ENCODE peak calls at places on chromosome 5, in seven cellular contexts. B is esophagus squamous epithelium, V is A549, Q is right lobe of liver, A is heart left ventricle, F is ovary, M is breast epithelium. C is an unnamed sample.

GRCh38 chr5:145811834-145812625 is 23.1 kb downstream of the PRELID2 start:
- DNase-seq in B (no peak), V (no peak), Q (no peak), A (no peak), F (no peak), M (no peak), C (no peak)

GRCh38 chr5:9533096-9533495 is 12.8 kb downstream of the SEMA5A start:
- DNase-seq in B (no peak), V (no peak), Q (no peak), A (no peak), F (no peak), M (no peak), C (no peak)

GRCh38 chr5:14510880-14511279 is 70.7 kb upstream of the OTULINL start:
- DNase-seq in B (no peak), V (no peak), Q (no peak), A (no peak), F (no peak), M (no peak), C (no peak)

GRCh38 chr5:31638286-31638685 is 645 bp upstream of the PDZD2 start:
- DNase-seq in B (no peak), V (no peak), Q (peak; percentile 51), A (peak; percentile 68), F (peak; percentile 67), M (no peak), C (no peak)

GRCh38 chr5:39906146-39906545 is 481.4 kb upstream of the DAB2 start:
- DNase-seq in B (no peak), V (no peak), Q (no peak), A (no peak), F (no peak), M (no peak), C (no peak)

GRCh38 chr5:2666081-2666480 is 85.4 kb downstream of the IRX2 start:
- DNase-seq in B (no peak), V (no peak), Q (no peak), A (no peak), F (no peak), M (no peak), C (no peak)

GRCh38 chr5:14305045-14305444 is 161.9 kb downstream of the TRIO start:
- DNase-seq in B (no peak), V (no peak), Q (no peak), A (no peak), F (no peak), M (no peak), C (no peak)

GRCh38 chr5:179623906-179624741 is 653 bp upstream of the HNRNPH1 start:
- DNase-seq in B (no peak), V (no peak), Q (peak; percentile 60), A (peak; percentile 64), F (no peak), M (peak; percentile 36), C (peak; percentile 31)

GRCh38 chr5:145521066-145521465 is 314.1 kb downstream of the PRELID2 start:
- DNase-seq in B (no peak), V (no peak), Q (no peak), A (no peak), F (no peak), M (peak; percentile 18), C (no peak)

GRCh38 chr5:142433526-142434321 is 108.9 kb upstream of the SPRY4 start:
- DNase-seq in B (no peak), V (no peak), Q (no peak), A (no peak), F (no peak), M (no peak), C (no peak)

GRCh38 chr5:169301386-169301930 is 519 bp upstream of the SLIT3 start:
- DNase-seq in B (no peak), V (no peak), Q (no peak), A (no peak), F (peak; percentile 21), M (no peak), C (no peak)

GRCh38 chr5:169299651-169300467 is 1.1 kb downstream of the SLIT3 start:
- DNase-seq in B (no peak), V (peak; percentile 32), Q (no peak), A (no peak), F (peak; percentile 32), M (no peak), C (no peak)

GRCh38 chr5:169299146-169299545 is 1.8 kb downstream of the SLIT3 start:
- DNase-seq in B (no peak), V (peak; percentile 30), Q (no peak), A (no peak), F (no peak), M (no peak), C (no peak)

GRCh38 chr5:169302046-169302445 is 1.1 kb upstream of the SLIT3 start:
- DNase-seq in B (no peak), V (no peak), Q (no peak), A (no peak), F (no peak), M (no peak), C (no peak)

DNA sequence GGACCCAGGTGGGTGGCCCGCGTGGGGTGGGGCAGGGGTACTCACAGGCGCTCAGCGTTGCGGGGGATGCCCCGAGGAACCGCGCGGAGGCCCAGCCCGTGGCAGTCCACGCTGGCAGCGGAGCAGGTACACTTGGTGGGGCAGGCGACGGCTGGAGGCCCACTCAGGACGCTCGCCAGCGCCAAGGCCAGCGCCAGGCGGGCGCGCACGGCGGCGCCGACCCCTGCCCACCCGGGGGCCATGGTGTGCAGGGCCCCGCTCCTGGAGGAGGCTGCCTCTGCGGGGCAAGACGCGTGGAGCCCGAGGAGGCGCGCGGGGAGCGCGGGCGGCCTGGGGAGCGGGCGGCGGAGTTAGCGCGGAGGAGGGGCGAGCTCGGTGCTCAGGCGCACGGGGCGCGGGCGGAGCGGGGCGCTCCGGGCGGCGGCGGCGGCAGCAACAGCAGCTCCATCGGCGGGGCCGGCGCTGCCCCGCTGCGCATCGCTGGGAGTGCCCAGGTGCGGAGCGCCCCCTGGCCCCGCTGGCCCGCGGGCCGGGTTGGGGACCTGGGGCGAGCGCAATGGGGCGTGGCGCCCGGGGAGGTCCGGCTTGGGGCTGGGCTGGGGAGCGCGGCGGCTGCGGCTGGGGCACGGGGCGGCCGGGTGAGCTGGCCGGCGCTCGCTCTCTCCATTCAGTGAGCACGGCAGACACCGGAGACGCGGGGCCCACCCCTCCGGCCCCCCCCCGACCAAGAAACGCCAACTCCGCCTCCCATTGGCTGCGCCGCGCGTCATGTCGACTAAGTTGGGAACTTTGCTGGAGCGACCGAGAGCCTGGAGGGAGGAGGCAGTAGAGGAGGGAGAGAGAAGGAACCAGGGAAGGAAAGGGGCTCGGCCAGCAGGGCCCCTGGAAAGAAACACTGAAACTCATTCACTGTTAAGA is at the start of gene SLIT3:
- DNase-seq in B (no peak), V (peak; percentile 89), Q (no peak), A (peak; percentile 84), F (peak; percentile 84), M (peak; percentile 56), C (peak; percentile 41)
- H3K4me1 ChIP-seq in B (no peaks in the 10 kb centered on the region), V (peaks cover 52% of the 10 kb centered on the region), Q (no peaks in the 10 kb centered on the region), A (peaks cover 3% of the 10 kb centered on the region), F (peaks cover 3% of the 10 kb centered on the region), M (no peaks in the 10 kb centered on the region), C (no peaks in the 10 kb centered on the region)

GRCh38 chr5:178208540-178209227 is 4.4 kb downstream of the HNRNPAB start:
- DNase-seq in B (no peak), V (peak; percentile 64), Q (peak; percentile 36), A (no peak), F (no peak), M (no peak), C (peak; percentile 8)
- TF ChIP-seq POLR2A in B (no peak), V (no peak), Q (no peak), A (no peak), F (no peak), M (no peak), C (no peak)

GRCh38 chr5:73438897-73439470 is 9.6 kb downstream of the FOXD1 start:
- DNase-seq in B (no peak), V (no peak), Q (no peak), A (no peak), F (no peak), M (no peak), C (no peak)

GRCh38 chr5:73436535-73437125 is 11.9 kb downstream of the FOXD1 start:
- DNase-seq in B (no peak), V (no peak), Q (no peak), A (no peak), F (no peak), M (no peak), C (no peak)

GRCh38 chr5:73435640-73436534 is 12.7 kb downstream of the FOXD1 start:
- DNase-seq in B (no peak), V (no peak), Q (no peak), A (no peak), F (no peak), M (no peak), C (no peak)

GRCh38 chr5:73438048-73438896 is 10.3 kb downstream of the FOXD1 start:
- DNase-seq in B (no peak), V (no peak), Q (no peak), A (no peak), F (no peak), M (no peak), C (no peak)

DNA sequence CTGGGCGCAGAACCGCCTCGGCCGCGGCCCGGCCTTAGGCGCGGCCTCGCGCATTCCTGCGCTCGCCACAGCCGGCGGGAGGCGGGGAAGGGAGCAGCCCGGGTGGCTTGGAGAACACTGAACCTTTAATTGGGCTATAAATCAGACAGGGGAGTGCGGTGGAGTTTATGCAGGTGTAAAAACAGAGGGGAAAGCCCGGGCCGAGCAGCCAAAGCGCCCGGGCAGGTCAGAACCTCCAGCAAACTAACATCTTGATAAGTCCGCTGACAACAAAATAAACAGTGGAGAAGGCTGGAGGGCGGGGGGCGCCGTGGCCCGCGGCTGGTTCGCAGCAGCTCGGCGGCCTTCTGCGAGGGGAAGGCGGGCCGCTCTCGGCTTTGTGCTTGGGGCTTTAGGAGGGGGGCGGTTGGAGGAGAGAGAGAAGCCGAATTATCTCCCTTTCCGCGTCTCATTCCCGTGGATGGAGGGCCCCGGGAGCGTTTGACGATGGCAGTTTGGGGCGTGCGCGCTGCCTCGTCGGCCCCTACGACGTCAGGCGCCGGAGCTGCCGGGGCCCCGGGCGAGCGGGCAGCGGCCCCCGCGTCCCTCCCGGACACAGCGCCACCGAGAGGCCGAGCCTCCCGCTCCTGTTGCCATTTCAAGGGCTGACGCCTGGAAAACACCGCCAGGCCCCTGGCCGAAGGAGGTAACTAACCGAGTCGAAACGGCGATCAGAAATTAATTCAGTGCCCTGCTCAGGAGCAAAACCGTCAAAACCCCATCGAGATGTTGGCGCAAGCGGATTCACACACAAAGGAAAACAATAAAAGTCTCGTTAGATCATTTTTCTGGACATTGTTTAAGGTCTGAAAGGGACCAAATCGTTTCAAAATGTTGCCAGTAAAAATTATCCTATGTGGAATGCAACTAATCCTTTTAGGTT is 11.2 kb downstream of the FOXD1 start:
- DNase-seq in B (no peak), V (peak; percentile 88), Q (no peak), A (no peak), F (no peak), M (no peak), C (no peak)
- TF ChIP-seq CTCF in B (no peak), V (peak; percentile 76), Q (no peak), A (no peak), F (no peak), M (no peak), C (no peak)

DNA sequence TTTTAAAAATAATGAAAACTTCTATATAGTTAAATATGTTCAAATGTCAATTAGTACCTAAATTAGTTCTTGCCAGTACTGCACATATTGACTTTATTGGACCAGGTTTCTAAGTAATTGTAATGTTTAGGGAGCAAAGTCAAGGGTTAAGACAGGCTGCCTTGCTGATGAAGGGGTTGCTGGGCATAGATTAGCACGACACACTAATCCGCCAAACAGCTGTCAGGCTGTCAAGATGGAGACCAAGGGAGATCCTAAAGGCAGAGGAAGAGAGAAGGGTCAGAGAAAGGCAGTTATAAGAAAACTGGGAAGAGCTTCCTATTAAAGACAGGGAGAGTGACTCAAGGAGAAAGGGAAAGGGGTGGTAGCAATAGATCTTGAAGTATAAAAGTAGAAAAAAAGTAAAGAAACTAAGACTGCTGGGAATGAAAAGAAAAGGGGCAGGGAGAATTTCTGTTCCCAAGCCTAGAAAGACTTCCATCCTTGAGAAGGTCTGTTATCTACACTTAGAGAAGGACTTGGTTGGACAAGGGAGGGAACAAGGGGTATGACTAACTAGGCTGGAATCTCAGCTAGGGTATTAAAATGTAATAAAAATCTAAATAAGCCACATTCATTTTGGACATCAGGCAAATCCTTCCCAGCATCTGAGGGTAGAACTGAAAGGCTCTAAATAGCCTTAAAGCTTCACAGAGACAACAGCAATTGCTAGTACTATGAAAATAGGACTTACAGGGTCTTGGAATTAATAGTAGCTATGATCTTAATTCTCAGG is 188.7 kb downstream of the FBXL17 start:
- DNase-seq in B (no peak), V (no peak), Q (no peak), A (no peak), F (no peak), M (no peak), C (no peak)
- H3K4me1 ChIP-seq in B (no peaks in the 10 kb centered on the region), V (peaks cover 8% of the 10 kb centered on the region), Q (no peaks in the 10 kb centered on the region), A (no peaks in the 10 kb centered on the region), F (no peaks in the 10 kb centered on the region), M (no peaks in the 10 kb centered on the region), C (peaks cover 8% of the 10 kb centered on the region)

C was measured in gastrocnemius medialis.